ENCODE peak calls at places on chromosomes 12 and 14, in nine cellular contexts. One of them, this sample, is unnamed. For H3K4me1, the result is how much of the 10 kb centered on the place peaks cover.

GRCh38 chr12:99600388-99600787 is 47.2 kb upstream of the GARIN6 start:
- DNase-seq in CD8-positive, alpha-beta T cell: no peak
- DNase-seq in left ventricle myocardium inferior: no peak
- DNase-seq in cardiac muscle cell: no peak
- DNase-seq in IMR-90: no peak
- DNase-seq in stomach: no peak
- DNase-seq in SK-N-SH: no peak
- DNase-seq in K562: no peak
- DNase-seq in foreskin keratinocyte: no peak
- DNase-seq in this sample: no peak

GRCh38 chr12:1532796-1533195 is 61.6 kb downstream of the FBXL14 start:
- DNase-seq in left ventricle myocardium inferior: no peak
- DNase-seq in stomach: no peak
- DNase-seq in foreskin keratinocyte: no peak
- DNase-seq in K562: no peak
- DNase-seq in cardiac muscle cell: no peak
- DNase-seq in SK-N-SH: no peak
- DNase-seq in IMR-90: no peak
- DNase-seq in CD8-positive, alpha-beta T cell: no peak
- DNase-seq in this sample: no peak

GRCh38 chr12:46492471-46493351 is 120.1 kb upstream of the SLC38A2 start:
- DNase-seq in IMR-90: peak
- DNase-seq in stomach: no peak
- DNase-seq in cardiac muscle cell: no peak
- DNase-seq in K562: no peak
- DNase-seq in SK-N-SH: no peak
- DNase-seq in CD8-positive, alpha-beta T cell: no peak
- DNase-seq in left ventricle myocardium inferior: no peak
- DNase-seq in foreskin keratinocyte: peak
- DNase-seq in this sample: no peak

GRCh38 chr14:95346820-95347219 is 27.1 kb upstream of the CLMN start:
- DNase-seq in cardiac muscle cell: no peak
- DNase-seq in IMR-90: no peak
- DNase-seq in CD8-positive, alpha-beta T cell: no peak
- DNase-seq in foreskin keratinocyte: no peak
- DNase-seq in K562: no peak
- DNase-seq in left ventricle myocardium inferior: no peak
- DNase-seq in SK-N-SH: no peak
- DNase-seq in stomach: no peak
- DNase-seq in this sample: no peak

GRCh38 chr12:32486158-32486557 is 86.8 kb downstream of the FGD4 start:
- DNase-seq in left ventricle myocardium inferior: no peak
- DNase-seq in cardiac muscle cell: no peak
- DNase-seq in foreskin keratinocyte: no peak
- DNase-seq in CD8-positive, alpha-beta T cell: no peak
- DNase-seq in IMR-90: no peak
- DNase-seq in SK-N-SH: no peak
- DNase-seq in stomach: no peak
- DNase-seq in K562: no peak
- DNase-seq in this sample: no peak

GRCh38 chr12:92362785-92363184 is 217.1 kb upstream of the BTG1 start:
- DNase-seq in left ventricle myocardium inferior: no peak
- DNase-seq in SK-N-SH: no peak
- DNase-seq in IMR-90: no peak
- DNase-seq in foreskin keratinocyte: no peak
- DNase-seq in K562: no peak
- DNase-seq in cardiac muscle cell: no peak
- DNase-seq in stomach: no peak
- DNase-seq in CD8-positive, alpha-beta T cell: no peak
- DNase-seq in this sample: no peak

GRCh38 chr12:63808631-63809030 is 28.9 kb downstream of the RXYLT1 start:
- DNase-seq in CD8-positive, alpha-beta T cell: no peak
- DNase-seq in cardiac muscle cell: no peak
- DNase-seq in SK-N-SH: no peak
- DNase-seq in K562: no peak
- DNase-seq in IMR-90: peak
- DNase-seq in foreskin keratinocyte: no peak
- DNase-seq in left ventricle myocardium inferior: no peak
- DNase-seq in stomach: no peak
- DNase-seq in this sample: no peak

GRCh38 chr14:39873793-39874192 is 441.6 kb upstream of the FBXO33 start:
- DNase-seq in foreskin keratinocyte: no peak
- DNase-seq in SK-N-SH: no peak
- DNase-seq in left ventricle myocardium inferior: no peak
- DNase-seq in K562: no peak
- DNase-seq in stomach: no peak
- DNase-seq in IMR-90: no peak
- DNase-seq in CD8-positive, alpha-beta T cell: no peak
- DNase-seq in cardiac muscle cell: no peak
- DNase-seq in this sample: no peak

GRCh38 chr12:79373896-79374499 is 316.8 kb downstream of the PAWR start:
- DNase-seq in cardiac muscle cell: peak
- DNase-seq in foreskin keratinocyte: no peak
- DNase-seq in left ventricle myocardium inferior: no peak
- DNase-seq in stomach: no peak
- DNase-seq in IMR-90: peak
- DNase-seq in SK-N-SH: peak
- DNase-seq in CD8-positive, alpha-beta T cell: no peak
- DNase-seq in K562: peak
- DNase-seq in this sample: peak

GRCh38 chr12:108827941-108828340 is 29.4 kb downstream of the SSH1 start:
- DNase-seq in K562: no peak
- DNase-seq in SK-N-SH: no peak
- DNase-seq in foreskin keratinocyte: no peak
- DNase-seq in CD8-positive, alpha-beta T cell: no peak
- DNase-seq in IMR-90: no peak
- DNase-seq in stomach: no peak
- DNase-seq in cardiac muscle cell: no peak
- DNase-seq in left ventricle myocardium inferior: no peak
- DNase-seq in this sample: no peak
- H3K4me1 ChIP-seq in K562: under half
- H3K4me1 ChIP-seq in SK-N-SH: half or more
- H3K4me1 ChIP-seq in foreskin keratinocyte: under half
- H3K4me1 ChIP-seq in CD8-positive, alpha-beta T cell: under half
- H3K4me1 ChIP-seq in IMR-90: under half
- H3K4me1 ChIP-seq in stomach: under half
- H3K4me1 ChIP-seq in cardiac muscle cell: under half
- H3K4me1 ChIP-seq in left ventricle myocardium inferior: half or more
- H3K4me1 ChIP-seq in this sample: under half

GRCh38 chr14:62098357-62098756 is 336.1 kb downstream of the SNAPC1 start:
- DNase-seq in cardiac muscle cell: no peak
- DNase-seq in K562: no peak
- DNase-seq in stomach: no peak
- DNase-seq in foreskin keratinocyte: no peak
- DNase-seq in IMR-90: no peak
- DNase-seq in SK-N-SH: no peak
- DNase-seq in CD8-positive, alpha-beta T cell: no peak
- DNase-seq in left ventricle myocardium inferior: no peak
- DNase-seq in this sample: no peak

GRCh38 chr14:62101650-62102355 is 339.6 kb downstream of the SNAPC1 start:
- DNase-seq in cardiac muscle cell: no peak
- DNase-seq in K562: no peak
- DNase-seq in CD8-positive, alpha-beta T cell: no peak
- DNase-seq in SK-N-SH: no peak
- DNase-seq in foreskin keratinocyte: no peak
- DNase-seq in left ventricle myocardium inferior: no peak
- DNase-seq in IMR-90: no peak
- DNase-seq in stomach: no peak
- DNase-seq in this sample: no peak

GRCh38 chr14:62099091-62099490 is 336.9 kb downstream of the SNAPC1 start:
- DNase-seq in IMR-90: no peak
- DNase-seq in K562: no peak
- DNase-seq in left ventricle myocardium inferior: no peak
- DNase-seq in CD8-positive, alpha-beta T cell: no peak
- DNase-seq in cardiac muscle cell: no peak
- DNase-seq in foreskin keratinocyte: no peak
- DNase-seq in stomach: no peak
- DNase-seq in SK-N-SH: no peak
- DNase-seq in this sample: no peak

GRCh38 chr14:62101189-62101588 is 339.0 kb downstream of the SNAPC1 start:
- DNase-seq in K562: no peak
- DNase-seq in stomach: no peak
- DNase-seq in CD8-positive, alpha-beta T cell: no peak
- DNase-seq in cardiac muscle cell: no peak
- DNase-seq in foreskin keratinocyte: no peak
- DNase-seq in SK-N-SH: no peak
- DNase-seq in IMR-90: no peak
- DNase-seq in left ventricle myocardium inferior: no peak
- DNase-seq in this sample: no peak

GRCh38 chr14:62103497-62103896 is 341.3 kb downstream of the SNAPC1 start:
- DNase-seq in stomach: no peak
- DNase-seq in K562: no peak
- DNase-seq in cardiac muscle cell: no peak
- DNase-seq in IMR-90: no peak
- DNase-seq in foreskin keratinocyte: no peak
- DNase-seq in left ventricle myocardium inferior: no peak
- DNase-seq in SK-N-SH: no peak
- DNase-seq in CD8-positive, alpha-beta T cell: no peak
- DNase-seq in this sample: no peak
- TF ChIP-seq CTCF in stomach: no peak
- TF ChIP-seq CTCF in K562: no peak
- TF ChIP-seq CTCF in cardiac muscle cell: no peak
- TF ChIP-seq CTCF in IMR-90: no peak
- TF ChIP-seq CTCF in foreskin keratinocyte: no peak
- TF ChIP-seq CTCF in left ventricle myocardium inferior: no peak
- TF ChIP-seq CTCF in SK-N-SH: no peak
- TF ChIP-seq CTCF in CD8-positive, alpha-beta T cell: no peak
- TF ChIP-seq CTCF in this sample: no peak

GRCh38 chr12:11976005-11976404 is 94.7 kb upstream of the BCL2L14 start:
- DNase-seq in stomach: no peak
- DNase-seq in IMR-90: no peak
- DNase-seq in SK-N-SH: no peak
- DNase-seq in foreskin keratinocyte: no peak
- DNase-seq in cardiac muscle cell: no peak
- DNase-seq in left ventricle myocardium inferior: no peak
- DNase-seq in CD8-positive, alpha-beta T cell: no peak
- DNase-seq in K562: no peak
- DNase-seq in this sample: no peak

GRCh38 chr12:11980133-11980532 is 90.6 kb upstream of the BCL2L14 start:
- DNase-seq in CD8-positive, alpha-beta T cell: no peak
- DNase-seq in K562: no peak
- DNase-seq in IMR-90: no peak
- DNase-seq in stomach: no peak
- DNase-seq in left ventricle myocardium inferior: no peak
- DNase-seq in cardiac muscle cell: no peak
- DNase-seq in foreskin keratinocyte: no peak
- DNase-seq in SK-N-SH: no peak
- DNase-seq in this sample: no peak

GRCh38 chr12:11986165-11986564 is 84.6 kb upstream of the BCL2L14 start:
- DNase-seq in stomach: no peak
- DNase-seq in IMR-90: no peak
- DNase-seq in SK-N-SH: no peak
- DNase-seq in foreskin keratinocyte: no peak
- DNase-seq in cardiac muscle cell: no peak
- DNase-seq in CD8-positive, alpha-beta T cell: no peak
- DNase-seq in K562: no peak
- DNase-seq in left ventricle myocardium inferior: no peak
- DNase-seq in this sample: no peak

GRCh38 chr12:11978985-11979384 is 91.8 kb upstream of the BCL2L14 start:
- DNase-seq in K562: no peak
- DNase-seq in CD8-positive, alpha-beta T cell: no peak
- DNase-seq in SK-N-SH: no peak
- DNase-seq in stomach: no peak
- DNase-seq in cardiac muscle cell: no peak
- DNase-seq in foreskin keratinocyte: peak
- DNase-seq in IMR-90: peak
- DNase-seq in left ventricle myocardium inferior: no peak
- DNase-seq in this sample: no peak

DNA sequence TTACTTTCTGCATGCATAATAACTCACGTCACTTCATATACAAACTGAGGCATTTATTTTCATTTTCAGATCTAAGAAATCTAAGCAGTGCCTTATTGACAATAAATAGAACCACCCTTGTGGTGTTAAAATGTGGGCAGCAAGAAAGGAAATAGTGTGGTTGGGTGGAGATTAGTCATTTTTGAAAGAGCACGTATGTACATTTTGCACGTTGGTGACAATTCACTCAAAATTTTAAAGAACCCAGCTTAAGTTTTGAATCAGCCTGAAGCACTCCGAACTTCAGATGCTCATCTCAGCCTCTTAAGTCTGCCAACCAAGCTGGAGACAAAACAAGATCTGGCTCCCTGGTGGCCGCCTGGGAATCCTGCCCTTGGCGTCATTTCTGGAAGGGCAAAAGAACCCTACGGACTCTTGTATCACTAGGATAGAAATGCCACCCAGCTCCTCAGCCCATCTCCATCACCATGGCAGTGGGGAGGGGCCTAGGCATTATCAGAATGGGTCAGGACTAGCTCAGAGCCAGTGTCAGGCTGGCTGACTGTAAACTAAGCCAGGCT is 89.5 kb upstream of the BCL2L14 start:
- DNase-seq in cardiac muscle cell: no peak
- DNase-seq in stomach: no peak
- DNase-seq in left ventricle myocardium inferior: no peak
- DNase-seq in CD8-positive, alpha-beta T cell: peak
- DNase-seq in IMR-90: no peak
- DNase-seq in SK-N-SH: no peak
- DNase-seq in foreskin keratinocyte: no peak
- DNase-seq in K562: no peak
- DNase-seq in this sample: no peak
- H3K4me1 ChIP-seq in cardiac muscle cell: under half
- H3K4me1 ChIP-seq in stomach: under half
- H3K4me1 ChIP-seq in left ventricle myocardium inferior: under half
- H3K4me1 ChIP-seq in CD8-positive, alpha-beta T cell: under half
- H3K4me1 ChIP-seq in IMR-90: under half
- H3K4me1 ChIP-seq in SK-N-SH: under half
- H3K4me1 ChIP-seq in foreskin keratinocyte: under half
- H3K4me1 ChIP-seq in K562: under half
- H3K4me1 ChIP-seq in this sample: under half

DNA sequence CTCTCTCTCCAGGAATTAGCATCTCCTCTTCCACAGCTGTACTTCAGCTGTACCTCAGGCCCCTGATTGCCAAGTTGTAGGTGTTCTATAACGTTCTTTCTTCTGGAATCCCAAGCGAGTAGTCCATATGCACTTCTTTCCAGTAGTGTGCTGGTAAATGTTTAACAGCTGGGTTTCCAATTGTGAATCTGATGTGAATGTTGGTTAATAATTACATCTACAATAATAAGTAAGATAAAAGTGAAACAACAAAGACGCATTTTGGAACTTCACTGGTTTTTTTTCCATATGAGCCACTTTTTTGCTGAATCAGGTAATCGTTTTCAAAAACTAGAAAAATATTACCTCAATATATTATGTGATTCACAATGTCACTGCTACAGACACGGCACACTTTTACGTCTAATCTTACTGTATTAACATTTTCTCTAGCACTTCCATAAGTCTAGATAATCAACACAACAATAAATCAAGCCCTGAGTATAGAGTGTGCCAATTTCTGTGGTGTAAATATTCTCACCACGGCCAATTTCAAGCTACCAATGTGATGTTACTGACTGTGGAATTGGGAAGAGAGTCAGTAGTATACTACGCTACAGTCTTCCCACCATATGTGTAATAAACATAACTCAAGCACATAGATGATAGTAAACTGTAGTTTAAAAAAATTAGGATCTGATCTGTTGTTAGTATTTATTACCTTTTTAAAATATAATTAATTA is 113.0 kb downstream of the ZFP36L1 start:
- DNase-seq in K562: no peak
- DNase-seq in SK-N-SH: no peak
- DNase-seq in IMR-90: no peak
- DNase-seq in CD8-positive, alpha-beta T cell: no peak
- DNase-seq in stomach: no peak
- DNase-seq in left ventricle myocardium inferior: no peak
- DNase-seq in cardiac muscle cell: no peak
- DNase-seq in foreskin keratinocyte: no peak
- DNase-seq in this sample: no peak
- TF ChIP-seq CTCF in K562: no peak
- TF ChIP-seq CTCF in SK-N-SH: no peak
- TF ChIP-seq CTCF in IMR-90: no peak
- TF ChIP-seq CTCF in CD8-positive, alpha-beta T cell: no peak
- TF ChIP-seq CTCF in stomach: no peak
- TF ChIP-seq CTCF in left ventricle myocardium inferior: no peak
- TF ChIP-seq CTCF in cardiac muscle cell: no peak
- TF ChIP-seq CTCF in foreskin keratinocyte: no peak
- TF ChIP-seq CTCF in this sample: no peak

This sample was measured in BE2C.